ENCODE peak calls at places on chromosome 15, in nine cellular contexts. J is mucosa of gallbladder; P is H1; M is mesenchymal stem cell; H is astrocyte of the spinal cord; V is sigmoid colon; F is fibroblast of lung; O is pancreas; X is stimulated activated CD8-positive, alpha-beta memory T cell treated with anti-CD3 and anti-CD28 coated beads, Interleukin-12 subunit alpha, Interleukin-12 subunit beta, amount 100 ng/mL, for 4 hours. I is an unnamed sample.

GRCh38 chr15:42728562-42728961 is 8.4 kb downstream of the CDAN1 start:
- DNase-seq in J (no peak), P (no peak), M (no peak), H (no peak), V (no peak), F (no peak), O (no peak), X (no peak), I (peak)

GRCh38 chr15:99114511-99115299 is 9.8 kb downstream of the SYNM start:
- DNase-seq in J (no peak), P (no peak), M (no peak), H (no peak), V (peak), F (no peak), O (no peak), X (no peak), I (no peak)

GRCh38 chr15:70826634-70827033 is 27.3 kb downstream of the LARP6 start:
- DNase-seq in J (peak), P (no peak), M (peak), H (peak), V (peak), F (peak), O (no peak), X (no peak), I (peak)

GRCh38 chr15:70474367-70474681 is 289.0 kb downstream of the UACA start:
- DNase-seq in J (no peak), P (no peak), M (no peak), H (no peak), V (peak), F (no peak), O (no peak), X (no peak), I (no peak)

GRCh38 chr15:62488383-62488782 is 323.3 kb upstream of the C2CD4B start:
- DNase-seq in J (no peak), P (no peak), M (no peak), H (no peak), V (no peak), F (no peak), O (no peak), X (no peak), I (no peak)

GRCh38 chr15:54082836-54083492 is 104.7 kb downstream of the UNC13C start:
- DNase-seq in J (peak), P (peak), M (no peak), H (no peak), V (no peak), F (peak), O (no peak), X (no peak), I (no peak)

GRCh38 chr15:41511331-41512077 is 2.1 kb downstream of the LTK start:
- DNase-seq in J (no peak), P (no peak), M (no peak), H (no peak), V (no peak), F (no peak), O (no peak), X (no peak), I (no peak)

GRCh38 chr15:58477228-58477627 is 45.4 kb downstream of the LIPC start:
- DNase-seq in J (no peak), P (no peak), M (no peak), H (no peak), V (no peak), F (no peak), O (no peak), X (no peak), I (no peak)

GRCh38 chr15:80778964-80779657 is at the start of gene CEMIP:
- DNase-seq in J (peak), P (peak), M (peak), H (peak), V (peak), F (peak), O (peak), X (no peak), I (peak)

GRCh38 chr15:87604857-87605446 is 651.6 kb downstream of the NTRK3 start:
- DNase-seq in J (no peak), P (no peak), M (no peak), H (no peak), V (no peak), F (peak), O (no peak), X (no peak), I (no peak)

GRCh38 chr15:32786906-32787305 is 69.1 kb downstream of the GREM1 start:
- DNase-seq in J (no peak), P (no peak), M (no peak), H (no peak), V (no peak), F (no peak), O (no peak), X (no peak), I (no peak)

GRCh38 chr15:48336940-48337339 is 5.7 kb downstream of the DUT start:
- DNase-seq in J (no peak), P (no peak), M (peak), H (no peak), V (no peak), F (peak), O (no peak), X (no peak), I (no peak)

GRCh38 chr15:90681480-90681879 is 35.7 kb upstream of the BLM start:
- DNase-seq in J (no peak), P (no peak), M (peak), H (peak), V (peak), F (peak), O (no peak), X (no peak), I (no peak)

GRCh38 chr15:28115871-28116270 is 16.8 kb upstream of the OCA2 start:
- DNase-seq in J (no peak), P (no peak), M (no peak), H (no peak), V (no peak), F (no peak), O (no peak), X (no peak), I (no peak)

GRCh38 chr15:31299588-31300207 is 26.9 kb upstream of the KLF13 start:
- DNase-seq in J (peak), P (no peak), M (no peak), H (no peak), V (peak), F (no peak), O (no peak), X (no peak), I (peak)

GRCh38 chr15:41772720-41773331 is 1.5 kb upstream of the MAPKBP1 start:
- DNase-seq in J (peak), P (no peak), M (peak), H (peak), V (peak), F (peak), O (no peak), X (peak), I (no peak)

GRCh38 chr15:31393441-31394091 is 66.9 kb downstream of the KLF13 start:
- DNase-seq in J (peak), P (no peak), M (no peak), H (peak), V (peak), F (no peak), O (no peak), X (no peak), I (peak)

GRCh38 chr15:63341898-63342297 is 39.7 kb downstream of the CA12 start:
- DNase-seq in J (no peak), P (no peak), M (no peak), H (no peak), V (no peak), F (no peak), O (no peak), X (no peak), I (no peak)

GRCh38 chr15:93286456-93286855 is 197.4 kb upstream of the RGMA start:
- DNase-seq in J (no peak), P (no peak), M (no peak), H (no peak), V (no peak), F (no peak), O (no peak), X (no peak), I (no peak)

GRCh38 chr15:48566669-48567068 is 78.8 kb downstream of the FBN1 start:
- DNase-seq in J (no peak), P (no peak), M (peak), H (peak), V (no peak), F (peak), O (no peak), X (no peak), I (no peak)

GRCh38 chr15:75695206-75695605 is 17.4 kb downstream of the CSPG4 start:
- DNase-seq in J (no peak), P (no peak), M (no peak), H (no peak), V (no peak), F (no peak), O (no peak), X (no peak), I (no peak)

GRCh38 chr15:100833432-100834389 is 45.9 kb upstream of the ALDH1A3 start:
- DNase-seq in J (no peak), P (no peak), M (no peak), H (no peak), V (no peak), F (no peak), O (no peak), X (no peak), I (no peak)

I was measured in osteocyte.